ENCODE peak calls at places on chromosomes 16 and 17, in six cellular contexts. V is cardiac fibroblast, O is AG09309, C is lung, W is BJ, F is brain microvascular endothelial cell. K is an unnamed sample.

GRCh38 chr17:61470530-61471136 is 18.4 kb downstream of the TBX4 start:
- DNase-seq in V (no peak), O (no peak), C (no peak), W (no peak), F (no peak), K (no peak)

GRCh38 chr17:29595943-29596774 is 3.2 kb downstream of the ANKRD13B start:
- DNase-seq in V (no peak), O (no peak), C (no peak), W (no peak), F (no peak), K (no peak)

GRCh38 chr17:21090889-21091618 is 35.7 kb upstream of the DHRS7B start:
- DNase-seq in V (no peak), O (no peak), C (no peak), W (no peak), F (no peak), K (peak; percentile 42)

GRCh38 chr16:89360760-89361435 is 129.5 kb downstream of the ANKRD11 start:
- DNase-seq in V (no peak), O (no peak), C (no peak), W (no peak), F (no peak), K (no peak)

GRCh38 chr16:28324887-28325279 is 32.6 kb downstream of the SBK1 start:
- DNase-seq in V (no peak), O (no peak), C (no peak), W (no peak), F (no peak), K (no peak)

GRCh38 chr17:43578699-43579569 is 32.8 kb upstream of the ETV4 start:
- DNase-seq in V (peak; percentile 48), O (no peak), C (no peak), W (no peak), F (peak; percentile 20), K (peak; percentile 67)

GRCh38 chr16:15631730-15632409 is 11.1 kb downstream of the MARF1 start:
- DNase-seq in V (no peak), O (no peak), C (no peak), W (no peak), F (no peak), K (no peak)

GRCh38 chr16:12403746-12404658 is 399.7 kb downstream of the CPPED1 start:
- DNase-seq in V (no peak), O (no peak), C (no peak), W (no peak), F (no peak), K (no peak)

GRCh38 chr17:70169707-70170597 is 620 bp downstream of the KCNJ2 start:
- DNase-seq in V (peak; percentile 17), O (peak; percentile 18), C (no peak), W (no peak), F (no peak), K (no peak)

GRCh38 chr17:11803226-11803625 is 194.0 kb downstream of the ZNF18 start:
- DNase-seq in V (no peak), O (no peak), C (no peak), W (no peak), F (no peak), K (no peak)

GRCh38 chr17:37312137-37312923 is 63.5 kb upstream of the C17orf78 start:
- DNase-seq in V (no peak), O (no peak), C (no peak), W (no peak), F (no peak), K (no peak)

GRCh38 chr16:78746718-78747117 is 647.3 kb downstream of the WWOX start:
- DNase-seq in V (no peak), O (no peak), C (no peak), W (no peak), F (no peak), K (no peak)

GRCh38 chr17:83189673-83190385 is 110.4 kb downstream of the METRNL start:
- DNase-seq in V (peak; percentile 48), O (no peak), C (peak; percentile 76), W (peak; percentile 74), F (peak; percentile 77), K (peak; percentile 92)

GRCh38 chr16:88970539-88971065 is 6.4 kb downstream of the CBFA2T3 start:
- DNase-seq in V (no peak), O (no peak), C (no peak), W (no peak), F (no peak), K (no peak)

GRCh38 chr17:11380761-11381160 is 139.7 kb downstream of the SHISA6 start:
- DNase-seq in V (no peak), O (no peak), C (no peak), W (no peak), F (no peak), K (no peak)

GRCh38 chr17:77216435-77216980 is 75.7 kb downstream of the SEC14L1 start:
- DNase-seq in V (no peak), O (no peak), C (no peak), W (no peak), F (no peak), K (no peak)
- H3K4me3 ChIP-seq in V (no peak overlapping the region), O (no peak overlapping the region), C (no peak overlapping the region), W (no peak overlapping the region), F (no peak overlapping the region), K (no peak overlapping the region)

DNA sequence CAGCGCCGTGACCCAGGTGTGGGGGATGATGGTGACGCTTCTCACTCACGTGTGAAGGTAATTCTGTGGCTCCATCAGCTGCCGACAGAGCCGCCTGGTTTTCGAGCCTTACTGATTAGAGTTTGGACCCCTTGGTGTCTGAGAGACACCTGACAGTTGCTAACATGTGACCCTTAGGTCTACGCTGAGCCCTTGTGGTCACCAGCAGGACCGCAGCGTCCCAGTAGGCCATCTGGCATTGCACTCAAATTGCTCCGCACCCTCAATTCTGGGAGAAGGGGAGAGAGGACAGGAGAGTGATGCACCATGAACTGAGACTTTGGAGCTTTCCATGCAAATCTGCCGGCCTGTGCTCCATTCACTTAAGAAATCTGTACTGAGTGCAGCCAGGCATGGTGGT is 2.5 kb downstream of the FLYWCH1 start:
- DNase-seq in V (no peak), O (no peak), C (no peak), W (no peak), F (no peak), K (no peak)
- TF ChIP-seq CTCF in V (no peak), O (no peak), C (no peak), W (no peak), F (peak; percentile 1), K (no peak)

GRCh38 chr17:81095608-81095888 is 60.6 kb downstream of the BAIAP2 start:
- DNase-seq in V (no peak), O (no peak), C (no peak), W (no peak), F (no peak), K (no peak)

GRCh38 chr17:81097943-81098308 is 63.0 kb downstream of the BAIAP2 start:
- DNase-seq in V (peak; percentile 14), O (no peak), C (no peak), W (no peak), F (peak; percentile 12), K (peak; percentile 66)

GRCh38 chr17:81094744-81095607 is 60.0 kb downstream of the BAIAP2 start:
- DNase-seq in V (peak; percentile 97), O (peak; percentile 99), C (peak; percentile 76), W (peak; percentile 100), F (peak; percentile 100), K (peak; percentile 100)

GRCh38 chr17:81097134-81097942 is 62.4 kb downstream of the BAIAP2 start:
- DNase-seq in V (peak; percentile 87), O (peak; percentile 29), C (peak; percentile 71), W (peak; percentile 13), F (peak; percentile 80), K (peak; percentile 81)

DNA sequence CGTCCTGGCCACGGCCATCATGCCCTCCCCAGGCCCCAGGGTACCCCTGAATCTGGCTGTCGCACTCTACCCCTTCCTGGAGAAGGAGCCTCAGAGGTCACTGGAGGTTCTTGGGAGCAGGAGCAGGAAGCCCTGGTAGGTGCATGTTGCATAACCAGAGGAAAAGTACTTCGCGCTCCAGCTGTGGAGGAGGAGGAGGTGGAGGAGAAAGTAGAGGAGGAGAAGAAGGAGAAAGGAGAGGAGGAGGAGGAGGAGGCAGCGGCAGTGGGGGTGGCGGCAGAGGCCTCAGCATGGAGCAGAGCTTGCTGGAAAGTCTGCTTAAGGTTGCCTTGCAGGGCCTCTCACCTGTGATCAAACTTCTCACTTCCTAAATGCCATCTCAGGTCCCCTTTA is 61.8 kb downstream of the BAIAP2 start:
- DNase-seq in V (peak; percentile 13), O (no peak), C (no peak), W (no peak), F (no peak), K (no peak)
- H3K4me3 ChIP-seq in V (no peak overlapping the region), O (no peak overlapping the region), C (no peak overlapping the region), W (no peak overlapping the region), F (no peak overlapping the region), K (no peak overlapping the region)

GRCh38 chr17:2415081-2415480 is 14.2 kb upstream of the MNT start:
- DNase-seq in V (no peak), O (no peak), C (no peak), W (no peak), F (no peak), K (no peak)

GRCh38 chr17:2419526-2419925 is 18.7 kb upstream of the MNT start:
- DNase-seq in V (no peak), O (no peak), C (no peak), W (no peak), F (no peak), K (no peak)

GRCh38 chr17:2418572-2418971 is 17.7 kb upstream of the MNT start:
- DNase-seq in V (no peak), O (no peak), C (no peak), W (no peak), F (no peak), K (peak; percentile 68)

GRCh38 chr17:2414665-2415064 is 13.8 kb upstream of the MNT start:
- DNase-seq in V (no peak), O (no peak), C (no peak), W (no peak), F (no peak), K (no peak)

DNA sequence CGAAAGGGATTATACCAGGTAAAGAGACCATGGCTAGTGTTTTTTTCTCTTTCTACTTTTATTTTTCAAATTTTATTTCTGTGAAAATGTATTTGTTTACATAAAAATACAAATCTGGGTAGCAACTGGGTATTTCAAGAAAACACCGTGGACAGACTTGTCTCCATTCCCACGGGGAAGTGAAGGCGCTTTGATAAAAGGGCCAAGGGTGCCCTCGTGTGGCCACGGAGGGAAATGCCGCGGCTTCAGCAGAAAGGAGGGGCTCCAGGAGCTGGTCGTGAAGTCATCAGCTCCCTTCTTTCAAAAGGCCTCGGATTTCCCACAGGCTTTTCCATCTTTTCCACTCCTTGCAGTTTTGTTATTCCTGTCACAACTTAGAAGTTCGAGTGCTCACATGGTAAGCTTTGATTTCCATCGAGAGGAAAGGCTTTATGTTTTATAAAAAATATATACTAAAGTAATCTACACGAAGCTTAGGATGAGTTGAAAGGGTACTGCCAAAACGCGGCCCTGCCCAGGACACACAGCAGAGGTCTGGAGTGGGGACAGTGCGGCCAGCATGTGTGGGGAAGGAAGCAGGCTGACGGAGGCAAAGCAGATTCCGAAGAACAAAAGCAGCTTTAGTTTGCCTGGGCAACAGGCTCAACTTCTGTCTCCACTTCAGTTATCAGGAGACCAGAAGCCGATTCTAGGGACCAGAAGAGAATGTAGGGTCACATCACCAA is 15.3 kb upstream of the MNT start:
- DNase-seq in V (peak; percentile 93), O (peak; percentile 54), C (peak; percentile 88), W (peak; percentile 63), F (peak; percentile 85), K (peak; percentile 95)
- TF ChIP-seq CTCF in V (peak; percentile 93), O (peak; percentile 86), C (peak; percentile 99), W (peak; percentile 94), F (peak; percentile 95), K (peak; percentile 90)

K was measured in foreskin fibroblast.